ENCODE peak calls at places on chromosomes 1 and 21, in seven cellular contexts. J is mesenchymal stem cell, E is H9, G is IMR-90, F is mesendoderm, T is H1, V is trophoblast cell. U is an unnamed sample.
A peak's percentile ranks its signal among the peaks of the same experiment; 100 is the strongest.

GRCh38 chr1:90400121-90400520 is 317.0 kb downstream of the BARHL2 start:
- DNase-seq in J (peak; percentile 23), E (no peak), G (peak; percentile 34), F (no peak), T (no peak), V (no peak), U (no peak)

GRCh38 chr1:69121708-69122107 is 446.0 kb upstream of the LRRC7 start:
- DNase-seq in J (no peak), E (no peak), G (no peak), F (peak; percentile 27), T (no peak), V (peak; percentile 2), U (no peak)

GRCh38 chr1:18638818-18639193 is 8.2 kb downstream of the PAX7 start:
- DNase-seq in J (no peak), E (no peak), G (no peak), F (no peak), T (no peak), V (no peak), U (no peak)

GRCh38 chr21:26115899-26116298 is 54.7 kb downstream of the APP start:
- DNase-seq in J (peak; percentile 68), E (no peak), G (peak; percentile 75), F (no peak), T (no peak), V (peak; percentile 27), U (no peak)

GRCh38 chr1:172893146-172893841 is 157.4 kb downstream of the TNFSF18 start:
- DNase-seq in J (no peak), E (no peak), G (no peak), F (no peak), T (no peak), V (peak; percentile 72), U (no peak)

GRCh38 chr1:200279810-200280411 is 129.9 kb downstream of the ZNF281 start:
- DNase-seq in J (peak; percentile 51), E (peak; percentile 71), G (peak; percentile 60), F (peak; percentile 84), T (peak; percentile 36), V (peak; percentile 87), U (no peak)

GRCh38 chr1:150562384-150563339 is 13.5 kb downstream of the ADAMTSL4 start:
- DNase-seq in J (peak; percentile 73), E (peak; percentile 30), G (no peak), F (no peak), T (no peak), V (peak; percentile 74), U (no peak)

GRCh38 chr1:157088607-157089006 is 11.0 kb downstream of the ETV3L start:
- DNase-seq in J (no peak), E (no peak), G (no peak), F (no peak), T (no peak), V (no peak), U (no peak)

GRCh38 chr1:210684466-210685294 is 356.0 kb downstream of the HHAT start:
- DNase-seq in J (no peak), E (no peak), G (no peak), F (no peak), T (no peak), V (no peak), U (no peak)

GRCh38 chr1:29478046-29478791 is 241.9 kb downstream of the PTPRU start:
- DNase-seq in J (no peak), E (peak; percentile 79), G (no peak), F (peak; percentile 52), T (peak; percentile 29), V (no peak), U (peak; percentile 40)

GRCh38 chr1:111602302-111602701 is 17.3 kb upstream of the RAP1A start:
- DNase-seq in J (no peak), E (no peak), G (no peak), F (no peak), T (no peak), V (no peak), U (no peak)

GRCh38 chr21:17925900-17926299 is 106.7 kb upstream of the C21orf91 start:
- DNase-seq in J (peak; percentile 52), E (no peak), G (peak; percentile 24), F (peak; percentile 43), T (no peak), V (peak; percentile 59), U (no peak)

GRCh38 chr1:67299296-67299695 is 8.4 kb upstream of the IL12RB2 start:
- DNase-seq in J (no peak), E (no peak), G (no peak), F (no peak), T (no peak), V (no peak), U (no peak)

GRCh38 chr1:37691497-37692077 is 729 bp upstream of the CDCA8 start:
- DNase-seq in J (peak; percentile 72), E (peak; percentile 41), G (peak; percentile 45), F (peak; percentile 32), T (no peak), V (peak; percentile 74), U (no peak)

GRCh38 chr21:35275776-35276175 is 226.7 kb upstream of the RUNX1 start:
- DNase-seq in J (no peak), E (no peak), G (peak; percentile 25), F (no peak), T (no peak), V (no peak), U (no peak)

GRCh38 chr1:86965012-86965826 is 50.8 kb downstream of the HS2ST1 start:
- DNase-seq in J (peak; percentile 50), E (no peak), G (peak; percentile 54), F (peak; percentile 61), T (no peak), V (peak; percentile 59), U (no peak)

GRCh38 chr21:43803558-43804300 is 14.4 kb downstream of the RRP1 start:
- DNase-seq in J (no peak), E (no peak), G (no peak), F (no peak), T (no peak), V (no peak), U (no peak)

GRCh38 chr1:13809461-13810159 is 109.6 kb downstream of the PRDM2 start:
- DNase-seq in J (no peak), E (no peak), G (peak; percentile 7), F (peak; percentile 57), T (no peak), V (peak; percentile 94), U (no peak)

GRCh38 chr1:65491472-65491871 is 71.0 kb downstream of the LEPR start:
- DNase-seq in J (no peak), E (no peak), G (no peak), F (no peak), T (no peak), V (peak; percentile 73), U (no peak)

GRCh38 chr1:65493792-65494191 is 73.3 kb downstream of the LEPR start:
- DNase-seq in J (peak; percentile 16), E (no peak), G (no peak), F (no peak), T (no peak), V (no peak), U (no peak)

GRCh38 chr1:65494671-65495070 is 74.2 kb downstream of the LEPR start:
- DNase-seq in J (no peak), E (no peak), G (no peak), F (no peak), T (no peak), V (peak; percentile 97), U (no peak)

GRCh38 chr1:65495137-65495536 is 74.7 kb downstream of the LEPR start:
- DNase-seq in J (no peak), E (no peak), G (no peak), F (no peak), T (no peak), V (peak; percentile 87), U (no peak)

DNA sequence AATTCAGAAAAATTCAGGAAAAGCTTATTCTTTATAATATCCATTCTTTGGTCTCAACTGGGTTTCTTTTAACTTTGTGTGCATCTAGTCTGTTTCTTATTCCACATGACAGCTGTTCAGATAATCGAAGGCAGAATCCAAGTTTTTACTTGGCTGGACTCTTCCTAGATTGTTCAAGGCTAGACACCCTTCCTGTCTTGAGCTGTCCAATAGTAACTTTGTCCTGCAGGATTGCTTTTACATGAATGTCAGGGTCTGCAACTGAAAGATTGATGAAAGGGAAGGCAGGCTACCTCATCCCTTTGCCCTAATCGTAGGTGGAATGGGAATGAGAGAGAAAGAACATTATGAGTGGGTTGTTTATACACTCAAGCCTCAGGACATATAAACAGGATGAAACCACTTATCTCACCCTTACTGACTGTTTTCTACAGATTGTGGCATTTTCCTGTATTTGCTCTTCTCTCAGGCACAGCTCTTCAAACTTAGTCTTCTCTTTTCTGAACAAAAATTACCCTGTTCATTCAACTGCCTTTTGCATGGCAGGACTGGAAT is 76.9 kb downstream of the LEPR start:
- DNase-seq in J (peak; percentile 89), E (no peak), G (peak; percentile 29), F (no peak), T (no peak), V (no peak), U (no peak)
- H4K8ac ChIP-seq in J (no peak overlapping the region), E (no peak overlapping the region), G (no peak overlapping the region), F (no peak overlapping the region), T (no peak overlapping the region), V (no peak overlapping the region), U (no peak overlapping the region)

GRCh38 chr1:41620365-41621169 is 136.1 kb upstream of the EDN2 start:
- DNase-seq in J (no peak), E (no peak), G (no peak), F (no peak), T (no peak), V (no peak), U (no peak)

GRCh38 chr1:41619511-41620364 is 135.3 kb upstream of the EDN2 start:
- DNase-seq in J (no peak), E (no peak), G (no peak), F (peak; percentile 55), T (peak; percentile 27), V (no peak), U (no peak)

GRCh38 chr1:41621791-41622190 is 137.3 kb upstream of the EDN2 start:
- DNase-seq in J (no peak), E (no peak), G (no peak), F (no peak), T (no peak), V (no peak), U (no peak)

GRCh38 chr1:41622402-41622801 is 137.9 kb upstream of the EDN2 start:
- DNase-seq in J (peak; percentile 46), E (no peak), G (peak; percentile 64), F (no peak), T (no peak), V (peak; percentile 95), U (no peak)

GRCh38 chr1:41621256-41621655 is 136.8 kb upstream of the EDN2 start:
- DNase-seq in J (no peak), E (no peak), G (no peak), F (no peak), T (no peak), V (no peak), U (no peak)
- H4K8ac ChIP-seq in J (no peak overlapping the region), E (no peak overlapping the region), G (no peak overlapping the region), F (no peak overlapping the region), T (no peak overlapping the region), V (no peak overlapping the region), U (no peak overlapping the region)

DNA sequence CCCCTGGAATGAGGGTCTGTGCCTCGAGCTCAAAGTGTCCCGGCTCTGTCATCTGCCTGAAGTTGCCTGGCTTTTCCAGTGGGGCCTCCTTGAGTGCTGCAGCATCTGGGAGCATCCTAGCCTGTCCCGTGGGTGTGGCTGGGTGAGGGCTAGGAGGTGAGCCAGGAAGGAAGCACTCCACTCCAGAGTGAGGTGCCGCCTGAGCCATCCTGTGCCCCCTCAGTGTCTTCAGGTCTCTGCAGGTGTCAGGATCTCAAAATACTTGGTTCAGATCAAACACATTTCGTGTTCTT is 11.5 kb downstream of the IBA57 start:
- DNase-seq in J (no peak), E (no peak), G (no peak), F (no peak), T (no peak), V (no peak), U (no peak)
- H4K8ac ChIP-seq in J (no peak overlapping the region), E (no peak overlapping the region), G (no peak overlapping the region), F (no peak overlapping the region), T (no peak overlapping the region), V (no peak overlapping the region), U (no peak overlapping the region)

GRCh38 chr1:45877264-45877663 is 73.9 kb downstream of the MAST2 start:
- DNase-seq in J (no peak), E (no peak), G (no peak), F (no peak), T (no peak), V (no peak), U (no peak)
- H4K8ac ChIP-seq in J (no peak overlapping the region), E (no peak overlapping the region), G (no peak overlapping the region), F (no peak overlapping the region), T (no peak overlapping the region), V (no peak overlapping the region), U (no peak overlapping the region)